ENCODE peak calls at places on chromosomes 16 and 17, in nine cellular contexts. One of them, this sample, is unnamed.

GRCh38 chr17:356671-357434 is 4.2 kb upstream of the RPH3AL start:
- DNase-seq in heart left ventricle: no peak
- DNase-seq in psoas muscle: no peak
- DNase-seq in A549: no peak
- DNase-seq in fibroblast of lung: no peak
- DNase-seq in kidney: peak; percentile 51
- DNase-seq in tibial nerve: no peak
- DNase-seq in thoracic aorta: no peak
- DNase-seq in PC-3: no peak
- DNase-seq in this sample: no peak

GRCh38 chr16:29029168-29029994 is 44.5 kb downstream of the LAT start:
- DNase-seq in heart left ventricle: peak; percentile 34
- DNase-seq in psoas muscle: peak; percentile 25
- DNase-seq in A549: peak; percentile 25
- DNase-seq in fibroblast of lung: peak; percentile 89
- DNase-seq in kidney: no peak
- DNase-seq in tibial nerve: no peak
- DNase-seq in thoracic aorta: peak; percentile 9
- DNase-seq in PC-3: peak; percentile 86
- DNase-seq in this sample: peak; percentile 12

GRCh38 chr17:32588982-32589381 is 102.2 kb downstream of the CDK5R1 start:
- DNase-seq in heart left ventricle: no peak
- DNase-seq in psoas muscle: no peak
- DNase-seq in A549: peak; percentile 44
- DNase-seq in fibroblast of lung: no peak
- DNase-seq in kidney: no peak
- DNase-seq in tibial nerve: no peak
- DNase-seq in thoracic aorta: no peak
- DNase-seq in PC-3: peak; percentile 33
- DNase-seq in this sample: no peak

GRCh38 chr17:6753006-6753445 is 2.8 kb upstream of the XAF1 start:
- DNase-seq in heart left ventricle: peak; percentile 87
- DNase-seq in psoas muscle: peak; percentile 59
- DNase-seq in A549: no peak
- DNase-seq in fibroblast of lung: peak; percentile 69
- DNase-seq in kidney: peak; percentile 84
- DNase-seq in tibial nerve: peak; percentile 33
- DNase-seq in thoracic aorta: no peak
- DNase-seq in PC-3: peak; percentile 44
- DNase-seq in this sample: peak; percentile 33

GRCh38 chr16:27301236-27301861 is 12.4 kb upstream of the IL4R start:
- DNase-seq in heart left ventricle: no peak
- DNase-seq in psoas muscle: no peak
- DNase-seq in A549: no peak
- DNase-seq in fibroblast of lung: no peak
- DNase-seq in kidney: no peak
- DNase-seq in tibial nerve: no peak
- DNase-seq in thoracic aorta: no peak
- DNase-seq in PC-3: peak; percentile 59
- DNase-seq in this sample: no peak

GRCh38 chr17:30720013-30720471 is 104.5 kb downstream of the CRLF3 start:
- DNase-seq in heart left ventricle: no peak
- DNase-seq in psoas muscle: peak; percentile 6
- DNase-seq in A549: no peak
- DNase-seq in fibroblast of lung: no peak
- DNase-seq in kidney: peak; percentile 57
- DNase-seq in tibial nerve: no peak
- DNase-seq in thoracic aorta: no peak
- DNase-seq in PC-3: no peak
- DNase-seq in this sample: peak; percentile 14

GRCh38 chr17:49327835-49328784 is 33.9 kb downstream of the ZNF652 start:
- DNase-seq in heart left ventricle: no peak
- DNase-seq in psoas muscle: no peak
- DNase-seq in A549: no peak
- DNase-seq in fibroblast of lung: no peak
- DNase-seq in kidney: no peak
- DNase-seq in tibial nerve: no peak
- DNase-seq in thoracic aorta: no peak
- DNase-seq in PC-3: peak; percentile 30
- DNase-seq in this sample: no peak

GRCh38 chr17:38632334-38632733 is 26.6 kb upstream of the SRCIN1 start:
- DNase-seq in heart left ventricle: no peak
- DNase-seq in psoas muscle: no peak
- DNase-seq in A549: no peak
- DNase-seq in fibroblast of lung: no peak
- DNase-seq in kidney: no peak
- DNase-seq in tibial nerve: no peak
- DNase-seq in thoracic aorta: no peak
- DNase-seq in PC-3: no peak
- DNase-seq in this sample: no peak

GRCh38 chr16:51129105-51129504 is 22.0 kb downstream of the SALL1 start:
- DNase-seq in heart left ventricle: no peak
- DNase-seq in psoas muscle: no peak
- DNase-seq in A549: no peak
- DNase-seq in fibroblast of lung: no peak
- DNase-seq in kidney: no peak
- DNase-seq in tibial nerve: no peak
- DNase-seq in thoracic aorta: no peak
- DNase-seq in PC-3: no peak
- DNase-seq in this sample: no peak

GRCh38 chr17:83007504-83008475 is 71.6 kb upstream of the METRNL start:
- DNase-seq in heart left ventricle: no peak
- DNase-seq in psoas muscle: no peak
- DNase-seq in A549: no peak
- DNase-seq in fibroblast of lung: no peak
- DNase-seq in kidney: no peak
- DNase-seq in tibial nerve: no peak
- DNase-seq in thoracic aorta: no peak
- DNase-seq in PC-3: no peak
- DNase-seq in this sample: no peak

GRCh38 chr17:79027274-79027924 is 3.4 kb downstream of the C1QTNF1 start:
- DNase-seq in heart left ventricle: peak; percentile 71
- DNase-seq in psoas muscle: no peak
- DNase-seq in A549: no peak
- DNase-seq in fibroblast of lung: no peak
- DNase-seq in kidney: peak; percentile 68
- DNase-seq in tibial nerve: no peak
- DNase-seq in thoracic aorta: no peak
- DNase-seq in PC-3: no peak
- DNase-seq in this sample: no peak

GRCh38 chr17:79027925-79028491 is 4.0 kb downstream of the C1QTNF1 start:
- DNase-seq in heart left ventricle: no peak
- DNase-seq in psoas muscle: no peak
- DNase-seq in A549: no peak
- DNase-seq in fibroblast of lung: peak; percentile 68
- DNase-seq in kidney: peak; percentile 80
- DNase-seq in tibial nerve: no peak
- DNase-seq in thoracic aorta: no peak
- DNase-seq in PC-3: no peak
- DNase-seq in this sample: no peak

GRCh38 chr17:79028496-79029326 is 4.7 kb downstream of the C1QTNF1 start:
- DNase-seq in heart left ventricle: no peak
- DNase-seq in psoas muscle: no peak
- DNase-seq in A549: no peak
- DNase-seq in fibroblast of lung: no peak
- DNase-seq in kidney: peak; percentile 59
- DNase-seq in tibial nerve: no peak
- DNase-seq in thoracic aorta: no peak
- DNase-seq in PC-3: no peak
- DNase-seq in this sample: no peak

GRCh38 chr17:79024901-79025737 is 1.1 kb downstream of the C1QTNF1 start:
- DNase-seq in heart left ventricle: peak; percentile 89
- DNase-seq in psoas muscle: peak; percentile 60
- DNase-seq in A549: no peak
- DNase-seq in fibroblast of lung: no peak
- DNase-seq in kidney: no peak
- DNase-seq in tibial nerve: no peak
- DNase-seq in thoracic aorta: no peak
- DNase-seq in PC-3: peak; percentile 54
- DNase-seq in this sample: peak; percentile 51

GRCh38 chr17:79026345-79027273 is 2.6 kb downstream of the C1QTNF1 start:
- DNase-seq in heart left ventricle: peak; percentile 82
- DNase-seq in psoas muscle: peak; percentile 46
- DNase-seq in A549: peak; percentile 86
- DNase-seq in fibroblast of lung: peak; percentile 74
- DNase-seq in kidney: peak; percentile 87
- DNase-seq in tibial nerve: no peak
- DNase-seq in thoracic aorta: no peak
- DNase-seq in PC-3: peak; percentile 95
- DNase-seq in this sample: peak; percentile 65
- H3K4me1 ChIP-seq in heart left ventricle: peaks cover 56% of the 10 kb centered on the region
- H3K4me1 ChIP-seq in psoas muscle: peaks cover 34% of the 10 kb centered on the region
- H3K4me1 ChIP-seq in A549: peaks cover 51% of the 10 kb centered on the region
- H3K4me1 ChIP-seq in fibroblast of lung: peaks cover 30% of the 10 kb centered on the region
- H3K4me1 ChIP-seq in kidney: peaks cover 43% of the 10 kb centered on the region
- H3K4me1 ChIP-seq in tibial nerve: peaks cover 50% of the 10 kb centered on the region
- H3K4me1 ChIP-seq in thoracic aorta: peaks cover 63% of the 10 kb centered on the region
- H3K4me1 ChIP-seq in PC-3: peaks cover 45% of the 10 kb centered on the region
- H3K4me1 ChIP-seq in this sample: peaks cover 34% of the 10 kb centered on the region

DNA sequence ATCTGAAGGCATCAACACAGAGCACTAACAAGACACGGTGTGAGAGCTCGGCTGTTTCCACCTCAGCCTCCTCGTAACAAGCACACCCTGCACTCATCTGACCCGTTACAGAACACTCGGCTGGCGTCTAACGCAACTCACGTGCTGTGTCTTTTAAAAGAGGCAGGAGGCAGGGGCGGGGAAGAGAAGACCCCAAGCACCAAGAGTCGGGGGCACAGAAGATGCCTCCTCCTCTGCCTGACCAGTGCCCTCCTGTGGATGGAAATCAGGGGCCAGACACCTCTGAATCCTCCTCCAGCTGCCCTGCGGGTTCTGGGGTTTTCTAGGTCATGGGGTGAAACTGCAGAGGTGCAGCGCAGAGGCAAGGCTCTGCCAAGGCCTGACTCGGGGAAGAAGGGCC is 74.3 kb downstream of the ZNF778 start:
- DNase-seq in heart left ventricle: no peak
- DNase-seq in psoas muscle: no peak
- DNase-seq in A549: no peak
- DNase-seq in fibroblast of lung: no peak
- DNase-seq in kidney: peak; percentile 51
- DNase-seq in tibial nerve: no peak
- DNase-seq in thoracic aorta: no peak
- DNase-seq in PC-3: no peak
- DNase-seq in this sample: no peak
- TF ChIP-seq CTCF in heart left ventricle: no peak
- TF ChIP-seq CTCF in psoas muscle: no peak
- TF ChIP-seq CTCF in A549: no peak
- TF ChIP-seq CTCF in fibroblast of lung: no peak
- TF ChIP-seq CTCF in kidney: no peak
- TF ChIP-seq CTCF in tibial nerve: no peak
- TF ChIP-seq CTCF in thoracic aorta: no peak
- TF ChIP-seq CTCF in PC-3: no peak
- TF ChIP-seq CTCF in this sample: no peak

GRCh38 chr17:29073520-29073919 is 30.6 kb downstream of the PIPOX start:
- DNase-seq in heart left ventricle: no peak
- DNase-seq in psoas muscle: no peak
- DNase-seq in A549: no peak
- DNase-seq in fibroblast of lung: no peak
- DNase-seq in kidney: no peak
- DNase-seq in tibial nerve: no peak
- DNase-seq in thoracic aorta: no peak
- DNase-seq in PC-3: no peak
- DNase-seq in this sample: no peak
- H3K4me1 ChIP-seq in heart left ventricle: no peaks in the 10 kb centered on the region
- H3K4me1 ChIP-seq in psoas muscle: peaks cover 16% of the 10 kb centered on the region
- H3K4me1 ChIP-seq in A549: no peaks in the 10 kb centered on the region
- H3K4me1 ChIP-seq in fibroblast of lung: no peaks in the 10 kb centered on the region
- H3K4me1 ChIP-seq in kidney: peaks cover 12% of the 10 kb centered on the region
- H3K4me1 ChIP-seq in tibial nerve: no peaks in the 10 kb centered on the region
- H3K4me1 ChIP-seq in thoracic aorta: peaks cover 6% of the 10 kb centered on the region
- H3K4me1 ChIP-seq in PC-3: peaks cover 4% of the 10 kb centered on the region
- H3K4me1 ChIP-seq in this sample: no peaks in the 10 kb centered on the region

GRCh38 chr16:10945065-10945787 is 862 bp downstream of the CLEC16A start:
- DNase-seq in heart left ventricle: no peak
- DNase-seq in psoas muscle: no peak
- DNase-seq in A549: no peak
- DNase-seq in fibroblast of lung: no peak
- DNase-seq in kidney: no peak
- DNase-seq in tibial nerve: no peak
- DNase-seq in thoracic aorta: no peak
- DNase-seq in PC-3: no peak
- DNase-seq in this sample: no peak

GRCh38 chr16:10940501-10941079 is 1.7 kb downstream of the DEXI start:
- DNase-seq in heart left ventricle: no peak
- DNase-seq in psoas muscle: no peak
- DNase-seq in A549: no peak
- DNase-seq in fibroblast of lung: no peak
- DNase-seq in kidney: no peak
- DNase-seq in tibial nerve: no peak
- DNase-seq in thoracic aorta: no peak
- DNase-seq in PC-3: no peak
- DNase-seq in this sample: peak; percentile 52

GRCh38 chr16:10944249-10945064 is at the start of gene CLEC16A:
- DNase-seq in heart left ventricle: peak; percentile 99
- DNase-seq in psoas muscle: peak; percentile 99
- DNase-seq in A549: peak; percentile 94
- DNase-seq in fibroblast of lung: peak; percentile 97
- DNase-seq in kidney: peak; percentile 99
- DNase-seq in tibial nerve: peak; percentile 94
- DNase-seq in thoracic aorta: peak; percentile 89
- DNase-seq in PC-3: peak; percentile 94
- DNase-seq in this sample: peak; percentile 98

GRCh38 chr16:10941127-10941933 is 938 bp downstream of the DEXI start:
- DNase-seq in heart left ventricle: no peak
- DNase-seq in psoas muscle: no peak
- DNase-seq in A549: no peak
- DNase-seq in fibroblast of lung: no peak
- DNase-seq in kidney: no peak
- DNase-seq in tibial nerve: no peak
- DNase-seq in thoracic aorta: no peak
- DNase-seq in PC-3: peak; percentile 23
- DNase-seq in this sample: peak; percentile 48

DNA sequence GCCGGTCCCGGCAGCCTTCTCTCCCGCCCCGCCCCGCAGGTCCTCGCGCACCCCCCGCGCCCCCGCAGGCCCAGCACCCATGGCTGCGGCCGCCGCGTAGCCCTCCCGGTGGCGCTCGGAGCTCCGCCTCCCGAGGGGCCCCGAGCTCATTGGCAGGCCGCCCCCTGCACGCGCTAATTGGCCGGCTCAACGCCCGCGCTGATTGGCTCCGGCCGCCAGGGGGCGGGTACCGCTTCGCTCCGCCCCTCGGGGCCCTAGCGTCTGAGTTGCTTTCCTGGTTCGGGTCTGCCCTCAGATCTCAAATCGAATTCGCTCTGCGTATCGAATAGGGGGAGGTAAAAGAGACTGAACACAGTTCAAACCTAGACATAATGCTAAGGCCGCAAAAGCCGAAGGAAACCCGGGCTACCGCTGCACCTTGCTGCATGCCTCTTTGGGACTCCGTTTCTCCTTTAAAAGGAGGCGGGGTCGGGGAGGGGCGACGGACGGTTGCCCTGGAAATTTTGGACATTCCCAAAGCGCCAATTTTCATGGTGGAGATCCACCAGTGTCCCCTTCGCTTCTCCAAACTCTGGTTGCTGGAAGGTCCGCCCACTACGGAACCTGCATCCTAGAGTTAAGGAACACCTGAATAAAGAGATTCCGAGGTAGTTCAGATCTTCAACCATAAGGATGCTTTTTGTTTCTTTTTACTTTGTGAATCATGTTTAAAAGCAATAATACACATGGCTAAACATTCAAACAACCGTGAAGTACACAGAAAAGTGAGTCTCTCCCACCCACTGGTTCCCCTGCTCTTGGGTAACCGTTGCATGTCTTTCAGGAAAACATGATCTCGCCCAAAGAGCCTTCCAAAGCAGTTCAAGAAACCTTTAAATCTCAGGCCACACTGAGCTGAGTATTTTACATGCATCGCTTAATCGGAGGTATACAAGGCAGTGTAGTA is at the start of gene DEXI:
- DNase-seq in heart left ventricle: peak; percentile 96
- DNase-seq in psoas muscle: peak; percentile 96
- DNase-seq in A549: peak; percentile 98
- DNase-seq in fibroblast of lung: peak; percentile 86
- DNase-seq in kidney: peak; percentile 98
- DNase-seq in tibial nerve: peak; percentile 88
- DNase-seq in thoracic aorta: peak; percentile 71
- DNase-seq in PC-3: peak; percentile 90
- DNase-seq in this sample: peak; percentile 95
- TF ChIP-seq CTCF in heart left ventricle: peak; percentile 26
- TF ChIP-seq CTCF in psoas muscle: peak; percentile 29
- TF ChIP-seq CTCF in A549: no peak
- TF ChIP-seq CTCF in fibroblast of lung: no peak
- TF ChIP-seq CTCF in kidney: peak; percentile 35
- TF ChIP-seq CTCF in tibial nerve: peak; percentile 63
- TF ChIP-seq CTCF in thoracic aorta: peak; percentile 49
- TF ChIP-seq CTCF in PC-3: no peak
- TF ChIP-seq CTCF in this sample: no peak

This sample was measured in colonic mucosa.